ENCODE peak calls at places on chromosomes 12 and 14, in eight cellular contexts. U is colonic mucosa, V is thoracic aorta, F is ascending aorta, O is endodermal cell, X is neural progenitor cell, M is MM.1S, W is aorta. Y is an unnamed sample.

GRCh38 chr14:52827426-52827825 is 36.0 kb upstream of the GNPNAT1 start:
- DNase-seq in M (no peak), X (peak; percentile 38), W (no peak), U (no peak), O (peak; percentile 71), F (no peak), V (no peak), Y (no peak)

GRCh38 chr12:30461011-30461670 is 234.5 kb downstream of the IPO8 start:
- DNase-seq in X (peak; percentile 17), V (no peak), O (no peak), M (no peak), U (no peak), F (no peak), W (no peak), Y (no peak)

GRCh38 chr12:39872425-39872824 is 233.5 kb downstream of the SLC2A13 start:
- DNase-seq in U (no peak), O (no peak), V (no peak), W (no peak), M (no peak), F (no peak), X (no peak), Y (no peak)

GRCh38 chr12:57462307-57463253 is 3.0 kb downstream of the GLI1 start:
- DNase-seq in V (peak; percentile 72), U (peak; percentile 92), M (peak; percentile 90), O (peak; percentile 100), W (peak; percentile 91), X (peak; percentile 93), F (peak; percentile 94), Y (peak; percentile 72)

GRCh38 chr12:59357811-59358210 is 238.0 kb upstream of the SLC16A7 start:
- DNase-seq in F (no peak), U (no peak), W (no peak), V (no peak), M (no peak), O (peak; percentile 70), X (no peak), Y (no peak)

GRCh38 chr14:99986416-99986815 is 78.8 kb upstream of the EVL start:
- DNase-seq in O (no peak), M (no peak), V (no peak), F (no peak), X (no peak), W (no peak), U (no peak), Y (no peak)

GRCh38 chr14:102993523-102993922 is 63.8 kb downstream of the CDC42BPB start:
- DNase-seq in M (no peak), U (peak; percentile 71), W (no peak), X (no peak), F (no peak), V (no peak), O (no peak), Y (no peak)

GRCh38 chr14:100541621-100542560 is 45.3 kb downstream of the BEGAIN start:
- DNase-seq in V (no peak), M (no peak), W (peak; percentile 29), U (no peak), X (no peak), O (no peak), F (no peak), Y (no peak)

GRCh38 chr14:104851896-104852663 is 13.0 kb upstream of the CEP170B start:
- DNase-seq in F (peak; percentile 46), O (peak; percentile 58), M (no peak), U (no peak), W (no peak), V (no peak), X (no peak), Y (peak; percentile 27)

GRCh38 chr14:68677901-68678300 is 115.0 kb downstream of the ZFP36L1 start:
- DNase-seq in X (no peak), O (no peak), F (no peak), V (no peak), W (peak; percentile 25), U (no peak), M (no peak), Y (no peak)

GRCh38 chr12:106301611-106302321 is 767 bp upstream of the TCP11L2 start:
- DNase-seq in M (peak; percentile 66), X (peak; percentile 50), O (peak; percentile 92), U (peak; percentile 92), W (peak; percentile 66), F (peak; percentile 77), V (peak; percentile 19), Y (peak; percentile 54)

GRCh38 chr12:125105600-125105999 is 40.4 kb downstream of the AACS start:
- DNase-seq in M (no peak), V (no peak), O (peak; percentile 69), F (no peak), U (no peak), W (no peak), X (no peak), Y (no peak)

GRCh38 chr12:47282206-47282605 is 202.4 kb upstream of the AMIGO2 start:
- DNase-seq in W (no peak), F (no peak), O (no peak), V (no peak), M (no peak), X (no peak), U (no peak), Y (no peak)

GRCh38 chr14:99377951-99378350 is 102.7 kb downstream of the SETD3 start:
- DNase-seq in W (no peak), U (no peak), X (no peak), F (no peak), V (no peak), O (peak; percentile 15), M (no peak), Y (no peak)

GRCh38 chr14:24246765-24247212 is 4.4 kb upstream of the TINF2 start:
- DNase-seq in M (peak; percentile 70), U (no peak), X (no peak), V (no peak), W (no peak), F (peak; percentile 46), O (no peak), Y (no peak)

GRCh38 chr14:97276573-97276972 is 479.4 kb downstream of the VRK1 start:
- DNase-seq in F (no peak), X (no peak), V (no peak), O (no peak), M (no peak), U (no peak), W (no peak), Y (no peak)

GRCh38 chr12:40188558-40189320 is 36.1 kb upstream of the LRRK2 start:
- DNase-seq in F (no peak), M (no peak), O (no peak), V (no peak), W (no peak), X (no peak), U (no peak), Y (no peak)

GRCh38 chr12:128914908-128915563 is 61.8 kb downstream of the GLT1D1 start:
- DNase-seq in O (no peak), X (no peak), U (no peak), M (no peak), W (no peak), F (no peak), V (no peak), Y (no peak)

GRCh38 chr12:128916425-128916824 is 63.1 kb downstream of the GLT1D1 start:
- DNase-seq in U (no peak), V (no peak), F (no peak), O (no peak), M (no peak), X (no peak), W (no peak), Y (no peak)

GRCh38 chr12:128918910-128919309 is 65.6 kb downstream of the GLT1D1 start:
- DNase-seq in F (no peak), W (no peak), V (no peak), O (no peak), X (no peak), U (no peak), M (no peak), Y (no peak)

GRCh38 chr12:128920468-128920867 is 67.2 kb downstream of the GLT1D1 start:
- DNase-seq in U (no peak), X (no peak), F (peak; percentile 88), M (no peak), V (peak; percentile 25), W (peak; percentile 56), O (no peak), Y (no peak)

GRCh38 chr12:128918481-128918880 is 65.2 kb downstream of the GLT1D1 start:
- DNase-seq in M (no peak), U (no peak), W (no peak), X (no peak), O (no peak), V (no peak), F (no peak), Y (no peak)
- H3K4me3 ChIP-seq in M (no peak overlapping the region), U (no peak overlapping the region), W (no peak overlapping the region), X (no peak overlapping the region), O (no peak overlapping the region), V (no peak overlapping the region), F (no peak overlapping the region), Y (no peak overlapping the region)

DNA sequence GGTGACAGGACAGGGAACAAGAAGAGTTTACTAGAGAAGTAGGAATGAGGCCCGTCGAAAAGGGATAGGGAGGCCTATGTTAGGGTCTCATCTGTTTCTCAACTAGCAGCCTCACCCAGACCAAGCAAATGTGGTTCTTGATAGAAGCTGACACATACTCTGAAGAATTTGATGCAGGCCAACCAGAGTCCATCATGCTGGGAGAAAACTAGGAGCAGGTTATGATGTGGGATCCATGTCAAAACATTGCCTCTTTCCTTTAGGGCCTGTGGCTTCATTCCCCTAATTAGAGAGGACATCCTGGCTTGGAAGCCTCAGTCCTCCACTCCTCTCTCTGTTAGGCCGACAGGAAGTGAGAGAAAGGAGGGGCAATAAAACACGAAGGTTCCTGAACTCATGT is 122.8 kb downstream of the NTF3 start:
- DNase-seq in V (no peak), F (no peak), O (peak; percentile 17), U (no peak), M (no peak), X (no peak), W (no peak), Y (no peak)
- H3K4me3 ChIP-seq in V (no peak overlapping the region), F (no peak overlapping the region), O (no peak overlapping the region), U (no peak overlapping the region), M (no peak overlapping the region), X (no peak overlapping the region), W (no peak overlapping the region), Y (no peak overlapping the region)

GRCh38 chr12:68162374-68162773 is 2.8 kb upstream of the IFNG start:
- DNase-seq in W (no peak), F (no peak), V (no peak), O (no peak), U (no peak), M (no peak), X (no peak), Y (no peak)
- H3K4me3 ChIP-seq in W (no peak overlapping the region), F (no peak overlapping the region), V (no peak overlapping the region), O (no peak overlapping the region), U (no peak overlapping the region), M (no peak overlapping the region), X (no peak overlapping the region), Y (no peak overlapping the region)

GRCh38 chr14:23069413-23069806 is 12.1 kb upstream of the CDH24 start:
- DNase-seq in M (no peak), V (no peak), U (no peak), O (no peak), F (no peak), X (no peak), W (no peak), Y (no peak)

GRCh38 chr14:23066855-23067744 is 9.8 kb upstream of the CDH24 start:
- DNase-seq in F (peak; percentile 54), O (peak; percentile 42), V (no peak), M (no peak), W (no peak), X (no peak), U (no peak), Y (no peak)

GRCh38 chr14:23070262-23071129 is 13.2 kb upstream of the CDH24 start:
- DNase-seq in V (no peak), O (peak; percentile 53), W (no peak), X (no peak), M (no peak), F (peak; percentile 37), U (peak; percentile 15), Y (no peak)

GRCh38 chr14:23067847-23068791 is 10.8 kb upstream of the CDH24 start:
- DNase-seq in F (peak; percentile 60), U (no peak), V (no peak), W (no peak), O (peak; percentile 46), M (no peak), X (no peak), Y (no peak)

GRCh38 chr14:23068792-23069412 is 11.6 kb upstream of the CDH24 start:
- DNase-seq in V (no peak), F (peak; percentile 90), M (peak; percentile 72), W (peak; percentile 79), U (peak; percentile 89), O (peak; percentile 96), X (peak; percentile 93), Y (peak; percentile 78)
- H3K4me3 ChIP-seq in V (no peak overlapping the region), F (no peak overlapping the region), M (no peak overlapping the region), W (no peak overlapping the region), U (no peak overlapping the region), O (peak overlapping the region; percentile 90), X (peak overlapping the region; percentile 92), Y (no peak overlapping the region)